ENCODE peak calls at places on chromosomes 11 and 22, in eight cellular contexts. One of them, this sample, is unnamed.

GRCh38 chr11:69352715-69353325 is 58.9 kb downstream of the MYEOV start:
- DNase-seq in pancreas: no peak
- DNase-seq in tibial nerve: no peak
- DNase-seq in astrocyte of the spinal cord: peak
- DNase-seq in AG04450: peak
- DNase-seq in coronary artery: peak
- DNase-seq in fibroblast of pulmonary artery: peak
- DNase-seq in A549: peak
- DNase-seq in this sample: no peak

GRCh38 chr11:83070044-83070877 is 1.4 kb downstream of the RAB30 start:
- DNase-seq in coronary artery: no peak
- DNase-seq in AG04450: no peak
- DNase-seq in astrocyte of the spinal cord: peak
- DNase-seq in A549: peak
- DNase-seq in tibial nerve: no peak
- DNase-seq in fibroblast of pulmonary artery: peak
- DNase-seq in pancreas: no peak
- DNase-seq in this sample: no peak

GRCh38 chr11:95531116-95531515 is 258.5 kb downstream of the FAM76B start:
- DNase-seq in A549: no peak
- DNase-seq in pancreas: no peak
- DNase-seq in AG04450: no peak
- DNase-seq in astrocyte of the spinal cord: no peak
- DNase-seq in coronary artery: no peak
- DNase-seq in fibroblast of pulmonary artery: peak
- DNase-seq in tibial nerve: no peak
- DNase-seq in this sample: no peak

GRCh38 chr11:20293992-20294391 is 69.5 kb upstream of the HTATIP2 start:
- DNase-seq in tibial nerve: no peak
- DNase-seq in A549: no peak
- DNase-seq in fibroblast of pulmonary artery: no peak
- DNase-seq in pancreas: no peak
- DNase-seq in coronary artery: no peak
- DNase-seq in AG04450: no peak
- DNase-seq in astrocyte of the spinal cord: no peak
- DNase-seq in this sample: no peak

GRCh38 chr11:125287467-125288232 is 123.1 kb downstream of the PKNOX2 start:
- DNase-seq in astrocyte of the spinal cord: peak
- DNase-seq in A549: no peak
- DNase-seq in tibial nerve: no peak
- DNase-seq in pancreas: no peak
- DNase-seq in fibroblast of pulmonary artery: peak
- DNase-seq in AG04450: no peak
- DNase-seq in coronary artery: no peak
- DNase-seq in this sample: no peak

GRCh38 chr11:92225563-92226308 is 1.1 kb downstream of the FAT3 start:
- DNase-seq in A549: no peak
- DNase-seq in AG04450: no peak
- DNase-seq in coronary artery: peak
- DNase-seq in astrocyte of the spinal cord: peak
- DNase-seq in tibial nerve: no peak
- DNase-seq in fibroblast of pulmonary artery: no peak
- DNase-seq in pancreas: no peak
- DNase-seq in this sample: peak

GRCh38 chr11:533586-534196 is 1.7 kb downstream of the HRAS start:
- DNase-seq in pancreas: no peak
- DNase-seq in astrocyte of the spinal cord: no peak
- DNase-seq in A549: no peak
- DNase-seq in fibroblast of pulmonary artery: no peak
- DNase-seq in AG04450: no peak
- DNase-seq in coronary artery: no peak
- DNase-seq in tibial nerve: no peak
- DNase-seq in this sample: no peak

GRCh38 chr11:91435694-91436375 is 788.8 kb upstream of the FAT3 start:
- DNase-seq in coronary artery: no peak
- DNase-seq in A549: peak
- DNase-seq in pancreas: no peak
- DNase-seq in astrocyte of the spinal cord: no peak
- DNase-seq in fibroblast of pulmonary artery: no peak
- DNase-seq in AG04450: no peak
- DNase-seq in tibial nerve: no peak
- DNase-seq in this sample: no peak

GRCh38 chr11:34639545-34639944 is 18.7 kb downstream of the EHF start:
- DNase-seq in fibroblast of pulmonary artery: no peak
- DNase-seq in A549: peak
- DNase-seq in tibial nerve: no peak
- DNase-seq in coronary artery: no peak
- DNase-seq in astrocyte of the spinal cord: no peak
- DNase-seq in AG04450: no peak
- DNase-seq in pancreas: no peak
- DNase-seq in this sample: no peak

GRCh38 chr11:65290448-65291165 is 24.1 kb upstream of the CDC42EP2 start:
- DNase-seq in A549: peak
- DNase-seq in AG04450: peak
- DNase-seq in coronary artery: peak
- DNase-seq in tibial nerve: peak
- DNase-seq in pancreas: peak
- DNase-seq in astrocyte of the spinal cord: peak
- DNase-seq in fibroblast of pulmonary artery: peak
- DNase-seq in this sample: peak

GRCh38 chr11:45392621-45393183 is 106.6 kb upstream of the SYT13 start:
- DNase-seq in AG04450: no peak
- DNase-seq in pancreas: no peak
- DNase-seq in A549: no peak
- DNase-seq in astrocyte of the spinal cord: no peak
- DNase-seq in coronary artery: no peak
- DNase-seq in fibroblast of pulmonary artery: no peak
- DNase-seq in tibial nerve: no peak
- DNase-seq in this sample: no peak

GRCh38 chr11:95256204-95256819 is 25.3 kb upstream of the SESN3 start:
- DNase-seq in coronary artery: no peak
- DNase-seq in AG04450: no peak
- DNase-seq in pancreas: no peak
- DNase-seq in tibial nerve: no peak
- DNase-seq in A549: no peak
- DNase-seq in astrocyte of the spinal cord: no peak
- DNase-seq in fibroblast of pulmonary artery: peak
- DNase-seq in this sample: no peak

GRCh38 chr22:27329966-27330645 is 471.4 kb downstream of the MN1 start:
- DNase-seq in fibroblast of pulmonary artery: no peak
- DNase-seq in A549: no peak
- DNase-seq in coronary artery: peak
- DNase-seq in astrocyte of the spinal cord: no peak
- DNase-seq in tibial nerve: no peak
- DNase-seq in pancreas: no peak
- DNase-seq in AG04450: no peak
- DNase-seq in this sample: no peak

GRCh38 chr11:73752903-73753302 is 8.0 kb downstream of the RAB6A start:
- DNase-seq in pancreas: no peak
- DNase-seq in fibroblast of pulmonary artery: no peak
- DNase-seq in astrocyte of the spinal cord: no peak
- DNase-seq in AG04450: no peak
- DNase-seq in tibial nerve: no peak
- DNase-seq in coronary artery: no peak
- DNase-seq in A549: no peak
- DNase-seq in this sample: no peak

GRCh38 chr22:36569999-36570398 is 41.0 kb upstream of the EIF3D start:
- DNase-seq in pancreas: no peak
- DNase-seq in astrocyte of the spinal cord: no peak
- DNase-seq in A549: peak
- DNase-seq in coronary artery: no peak
- DNase-seq in AG04450: no peak
- DNase-seq in fibroblast of pulmonary artery: no peak
- DNase-seq in tibial nerve: no peak
- DNase-seq in this sample: no peak

GRCh38 chr11:23540101-23540561 is 679.9 kb upstream of the CCDC179 start:
- DNase-seq in A549: peak
- DNase-seq in astrocyte of the spinal cord: peak
- DNase-seq in AG04450: peak
- DNase-seq in fibroblast of pulmonary artery: peak
- DNase-seq in tibial nerve: no peak
- DNase-seq in coronary artery: no peak
- DNase-seq in pancreas: no peak
- DNase-seq in this sample: peak

GRCh38 chr11:17386331-17387084 is 2.0 kb downstream of the KCNJ11 start:
- DNase-seq in astrocyte of the spinal cord: peak
- DNase-seq in A549: peak
- DNase-seq in coronary artery: no peak
- DNase-seq in fibroblast of pulmonary artery: peak
- DNase-seq in tibial nerve: no peak
- DNase-seq in pancreas: no peak
- DNase-seq in AG04450: no peak
- DNase-seq in this sample: peak
- TF ChIP-seq CTCF in astrocyte of the spinal cord: peak
- TF ChIP-seq CTCF in A549: peak
- TF ChIP-seq CTCF in coronary artery: peak
- TF ChIP-seq CTCF in fibroblast of pulmonary artery: peak
- TF ChIP-seq CTCF in tibial nerve: peak
- TF ChIP-seq CTCF in pancreas: peak
- TF ChIP-seq CTCF in AG04450: peak
- TF ChIP-seq CTCF in this sample: peak

DNA sequence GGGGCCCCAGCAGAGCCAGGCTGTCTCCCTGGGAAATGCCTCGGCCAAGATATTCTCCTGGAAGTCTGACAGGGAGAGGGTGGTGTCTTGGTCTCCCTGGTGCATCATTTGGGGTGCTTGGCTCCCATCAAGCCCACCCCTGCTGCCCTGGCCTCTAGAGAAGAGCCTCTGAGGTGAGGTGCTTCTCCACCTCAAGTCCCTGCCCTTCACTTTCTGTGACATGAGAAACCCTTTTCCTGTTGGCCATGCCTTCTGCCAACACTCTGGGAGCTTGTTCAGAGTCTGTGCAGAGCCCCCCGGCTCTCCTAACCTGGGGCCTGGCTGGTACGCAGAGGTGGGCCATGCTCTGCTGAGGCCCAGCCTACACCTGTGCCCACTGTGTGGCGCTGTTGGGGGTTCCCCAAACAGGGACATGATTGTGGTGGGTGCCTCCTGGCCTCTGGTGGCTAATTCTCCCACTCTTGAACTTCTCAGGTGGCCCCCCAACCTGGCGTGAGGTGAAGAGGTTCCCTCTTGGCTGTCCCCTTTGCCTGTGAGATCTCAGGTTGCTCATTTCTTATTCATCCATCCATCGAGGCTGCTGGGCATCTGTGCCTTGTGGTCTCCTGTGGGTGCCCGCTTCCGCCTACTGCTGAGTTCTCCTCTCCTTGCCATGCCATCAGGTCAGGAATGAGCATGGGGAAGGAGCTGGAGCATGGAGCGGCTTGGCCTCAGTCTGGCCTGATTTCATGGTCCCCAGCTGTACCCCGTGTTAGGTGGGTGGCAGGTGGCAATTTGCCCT is 19.2 kb upstream of the DGCR8 start:
- DNase-seq in AG04450: no peak
- DNase-seq in tibial nerve: no peak
- DNase-seq in astrocyte of the spinal cord: no peak
- DNase-seq in fibroblast of pulmonary artery: no peak
- DNase-seq in pancreas: no peak
- DNase-seq in coronary artery: no peak
- DNase-seq in A549: no peak
- DNase-seq in this sample: no peak
- TF ChIP-seq CTCF in AG04450: no peak
- TF ChIP-seq CTCF in tibial nerve: no peak
- TF ChIP-seq CTCF in astrocyte of the spinal cord: no peak
- TF ChIP-seq CTCF in fibroblast of pulmonary artery: no peak
- TF ChIP-seq CTCF in pancreas: no peak
- TF ChIP-seq CTCF in coronary artery: no peak
- TF ChIP-seq CTCF in A549: no peak
- TF ChIP-seq CTCF in this sample: peak

DNA sequence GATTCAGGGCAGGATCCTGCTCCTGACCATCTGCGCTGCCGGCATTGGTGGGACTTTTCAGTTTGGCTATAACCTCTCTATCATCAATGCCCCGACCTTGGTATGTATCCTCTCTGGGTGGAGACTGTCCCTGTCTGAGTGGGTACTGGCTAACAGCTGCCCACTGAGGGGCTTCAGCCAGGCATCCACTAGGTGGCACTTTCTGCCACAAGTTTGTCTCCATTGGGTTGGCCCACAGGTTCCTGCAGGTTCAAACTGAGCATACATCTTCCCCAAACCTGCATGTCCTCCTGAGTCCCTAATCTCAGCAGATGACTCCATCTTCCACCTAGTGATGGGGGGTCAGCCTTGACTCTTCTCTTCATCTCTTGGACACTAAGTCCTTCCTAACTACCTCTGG is 4.4 kb downstream of the SLC2A11 start:
- DNase-seq in astrocyte of the spinal cord: peak
- DNase-seq in fibroblast of pulmonary artery: peak
- DNase-seq in A549: peak
- DNase-seq in tibial nerve: no peak
- DNase-seq in AG04450: no peak
- DNase-seq in coronary artery: no peak
- DNase-seq in pancreas: no peak
- DNase-seq in this sample: no peak
- TF ChIP-seq CTCF in astrocyte of the spinal cord: peak
- TF ChIP-seq CTCF in fibroblast of pulmonary artery: peak
- TF ChIP-seq CTCF in A549: peak
- TF ChIP-seq CTCF in tibial nerve: peak
- TF ChIP-seq CTCF in AG04450: peak
- TF ChIP-seq CTCF in coronary artery: no peak
- TF ChIP-seq CTCF in pancreas: peak
- TF ChIP-seq CTCF in this sample: peak

GRCh38 chr11:118998822-118999221 is 884 bp downstream of the CENATAC start:
- DNase-seq in tibial nerve: no peak
- DNase-seq in astrocyte of the spinal cord: peak
- DNase-seq in fibroblast of pulmonary artery: peak
- DNase-seq in coronary artery: no peak
- DNase-seq in AG04450: peak
- DNase-seq in A549: peak
- DNase-seq in pancreas: no peak
- DNase-seq in this sample: no peak

GRCh38 chr11:118998388-118998717 is 415 bp downstream of the CENATAC start:
- DNase-seq in fibroblast of pulmonary artery: no peak
- DNase-seq in tibial nerve: no peak
- DNase-seq in coronary artery: no peak
- DNase-seq in A549: no peak
- DNase-seq in pancreas: no peak
- DNase-seq in astrocyte of the spinal cord: peak
- DNase-seq in AG04450: no peak
- DNase-seq in this sample: no peak

GRCh38 chr11:119000906-119001305 is 3.0 kb downstream of the CENATAC start:
- DNase-seq in coronary artery: no peak
- DNase-seq in tibial nerve: no peak
- DNase-seq in fibroblast of pulmonary artery: no peak
- DNase-seq in A549: no peak
- DNase-seq in AG04450: no peak
- DNase-seq in astrocyte of the spinal cord: no peak
- DNase-seq in pancreas: no peak
- DNase-seq in this sample: no peak

GRCh38 chr11:118996926-118997626 is 862 bp upstream of the CENATAC start:
- DNase-seq in A549: peak
- DNase-seq in tibial nerve: no peak
- DNase-seq in AG04450: no peak
- DNase-seq in pancreas: no peak
- DNase-seq in astrocyte of the spinal cord: peak
- DNase-seq in fibroblast of pulmonary artery: peak
- DNase-seq in coronary artery: no peak
- DNase-seq in this sample: peak

GRCh38 chr11:118997627-118998387 is at the start of gene CENATAC:
- DNase-seq in tibial nerve: peak
- DNase-seq in fibroblast of pulmonary artery: peak
- DNase-seq in astrocyte of the spinal cord: peak
- DNase-seq in coronary artery: peak
- DNase-seq in A549: peak
- DNase-seq in pancreas: peak
- DNase-seq in AG04450: peak
- DNase-seq in this sample: peak
- TF ChIP-seq CTCF in tibial nerve: no peak
- TF ChIP-seq CTCF in fibroblast of pulmonary artery: no peak
- TF ChIP-seq CTCF in astrocyte of the spinal cord: no peak
- TF ChIP-seq CTCF in coronary artery: no peak
- TF ChIP-seq CTCF in A549: no peak
- TF ChIP-seq CTCF in pancreas: no peak
- TF ChIP-seq CTCF in AG04450: peak
- TF ChIP-seq CTCF in this sample: no peak